ENCODE peak calls at places on chromosome 2, in four cellular contexts. F, W, G and J are unnamed samples. For H3K36me3, the result is how much of the 10 kb centered on the place peaks cover.

GRCh38 chr2:170813611-170814550 is 2.8 kb upstream of the GAD1 start:
- DNase-seq in W (no peak), G (no peak), F (no peak), J (no peak)

GRCh38 chr2:209922116-209922515 is 80.3 kb upstream of the RPE start:
- DNase-seq in F (no peak), G (no peak), W (no peak), J (no peak)

GRCh38 chr2:145423809-145424208 is 903.9 kb upstream of the ZEB2 start:
- DNase-seq in W (no peak), F (no peak), G (no peak), J (no peak)

GRCh38 chr2:100246163-100247145 is 75.8 kb downstream of the LONRF2 start:
- DNase-seq in W (peak), F (no peak), G (no peak), J (no peak)

GRCh38 chr2:16537347-16537746 is 128.3 kb downstream of the CYRIA start:
- DNase-seq in G (no peak), F (no peak), W (no peak), J (no peak)

GRCh38 chr2:207796585-207797350 is 27.1 kb upstream of the FZD5 start:
- DNase-seq in G (no peak), F (no peak), W (no peak), J (peak)

GRCh38 chr2:100285691-100286090 is 36.6 kb downstream of the LONRF2 start:
- DNase-seq in F (peak), G (no peak), W (no peak), J (no peak)

GRCh38 chr2:215612770-215613169 is 176.9 kb upstream of the FN1 start:
- DNase-seq in G (no peak), W (no peak), F (peak), J (no peak)

GRCh38 chr2:109318949-109319342 is 189.9 kb downstream of the SH3RF3 start:
- DNase-seq in F (no peak), W (no peak), G (no peak), J (no peak)

GRCh38 chr2:200794143-200794542 is 17.6 kb upstream of the BZW1 start:
- DNase-seq in W (no peak), G (no peak), F (no peak), J (no peak)

GRCh38 chr2:229153946-229154345 is 117.1 kb downstream of the PID1 start:
- DNase-seq in F (no peak), G (no peak), W (no peak), J (no peak)

GRCh38 chr2:179768765-179769164 is 92.6 kb downstream of the ZNF385B start:
- DNase-seq in G (no peak), F (no peak), W (no peak), J (no peak)

GRCh38 chr2:104857262-104858221 is 3.6 kb downstream of the POU3F3 start:
- DNase-seq in F (no peak), W (no peak), G (no peak), J (no peak)

GRCh38 chr2:237471457-237472186 is 15.4 kb upstream of the MLPH start:
- DNase-seq in F (no peak), G (no peak), W (peak), J (no peak)

GRCh38 chr2:23452853-23453420 is 68.0 kb downstream of the KLHL29 start:
- DNase-seq in F (no peak), W (no peak), G (no peak), J (no peak)

GRCh38 chr2:128661289-128661688 is 342.6 kb upstream of the HS6ST1 start:
- DNase-seq in W (no peak), F (no peak), G (no peak), J (no peak)

GRCh38 chr2:166539340-166540162 is 45.5 kb upstream of the SCN7A start:
- DNase-seq in W (peak), G (no peak), F (peak), J (peak)

GRCh38 chr2:62511636-62512035 is 5.6 kb upstream of the TMEM17 start:
- DNase-seq in F (no peak), W (no peak), G (no peak), J (no peak)

GRCh38 chr2:158999458-158999857 is 31.0 kb downstream of the TANC1 start:
- DNase-seq in G (no peak), W (no peak), F (no peak), J (no peak)

GRCh38 chr2:191696960-191697359 is 19.0 kb downstream of the NABP1 start:
- DNase-seq in W (no peak), G (no peak), F (no peak), J (no peak)

GRCh38 chr2:189772212-189772611 is 9.6 kb upstream of the OSGEPL1 start:
- DNase-seq in F (no peak), G (no peak), W (no peak), J (no peak)

GRCh38 chr2:118641711-118642110 is 205.7 kb downstream of the EN1 start:
- DNase-seq in F (peak), G (no peak), W (no peak), J (no peak)

GRCh38 chr2:27162151-27163121 is 13.6 kb downstream of the TCF23 start:
- DNase-seq in F (no peak), W (no peak), G (no peak), J (no peak)

GRCh38 chr2:74374509-74375205 is 5.5 kb downstream of the DCTN1 start:
- DNase-seq in G (no peak), W (peak), F (peak), J (peak)

GRCh38 chr2:181198188-181198864 is 217.9 kb downstream of the UBE2E3 start:
- DNase-seq in F (no peak), G (no peak), W (no peak), J (no peak)

GRCh38 chr2:99430614-99431258 is 59.1 kb downstream of the REV1 start:
- DNase-seq in G (no peak), F (no peak), W (no peak), J (no peak)

GRCh38 chr2:132669854-132670103 is 226 bp downstream of the LYPD1 start:
- DNase-seq in G (no peak), F (no peak), W (no peak), J (peak)

GRCh38 chr2:234363647-234364294 is 133.1 kb downstream of the ARL4C start:
- DNase-seq in G (no peak), W (no peak), F (no peak), J (no peak)

GRCh38 chr2:225008935-225009334 is 33.3 kb downstream of the DOCK10 start:
- DNase-seq in G (no peak), W (peak), F (no peak), J (peak)

GRCh38 chr2:60602388-60602787 is 48.9 kb upstream of the BCL11A start:
- DNase-seq in W (no peak), G (no peak), F (no peak), J (no peak)

GRCh38 chr2:15784106-15784885 is 156.1 kb upstream of the MYCN start:
- DNase-seq in F (no peak), W (no peak), G (no peak), J (no peak)

GRCh38 chr2:88880441-88880953 is 189.0 kb downstream of the RPIA start:
- DNase-seq in G (no peak), F (no peak), W (peak), J (peak)

GRCh38 chr2:98390571-98391476 is 44.6 kb downstream of the CNGA3 start:
- DNase-seq in G (no peak), W (no peak), F (no peak), J (no peak)

GRCh38 chr2:88113069-88113468 is 14.8 kb downstream of the FABP1 start:
- DNase-seq in F (no peak), W (no peak), G (no peak), J (no peak)

GRCh38 chr2:88606371-88607030 is 20.8 kb downstream of the EIF2AK3 start:
- DNase-seq in F (no peak), G (no peak), W (no peak), J (no peak)

GRCh38 chr2:219453691-219454131 is 19.1 kb downstream of the SPEG start:
- DNase-seq in G (no peak), W (peak), F (no peak), J (no peak)

GRCh38 chr2:57796527-57796926 is 250.1 kb upstream of the VRK2 start:
- DNase-seq in F (no peak), G (no peak), W (no peak), J (no peak)

GRCh38 chr2:239073745-239074530 is 226.1 kb downstream of the TWIST2 start:
- DNase-seq in G (no peak), W (no peak), F (no peak), J (no peak)

GRCh38 chr2:239073270-239073669 is 225.4 kb downstream of the TWIST2 start:
- DNase-seq in F (no peak), W (no peak), G (no peak), J (no peak)

GRCh38 chr2:239078128-239078924 is 230.4 kb downstream of the TWIST2 start:
- DNase-seq in F (no peak), G (no peak), W (peak), J (no peak)

GRCh38 chr2:239077260-239077659 is 229.4 kb downstream of the TWIST2 start:
- DNase-seq in F (no peak), G (no peak), W (no peak), J (no peak)

DNA sequence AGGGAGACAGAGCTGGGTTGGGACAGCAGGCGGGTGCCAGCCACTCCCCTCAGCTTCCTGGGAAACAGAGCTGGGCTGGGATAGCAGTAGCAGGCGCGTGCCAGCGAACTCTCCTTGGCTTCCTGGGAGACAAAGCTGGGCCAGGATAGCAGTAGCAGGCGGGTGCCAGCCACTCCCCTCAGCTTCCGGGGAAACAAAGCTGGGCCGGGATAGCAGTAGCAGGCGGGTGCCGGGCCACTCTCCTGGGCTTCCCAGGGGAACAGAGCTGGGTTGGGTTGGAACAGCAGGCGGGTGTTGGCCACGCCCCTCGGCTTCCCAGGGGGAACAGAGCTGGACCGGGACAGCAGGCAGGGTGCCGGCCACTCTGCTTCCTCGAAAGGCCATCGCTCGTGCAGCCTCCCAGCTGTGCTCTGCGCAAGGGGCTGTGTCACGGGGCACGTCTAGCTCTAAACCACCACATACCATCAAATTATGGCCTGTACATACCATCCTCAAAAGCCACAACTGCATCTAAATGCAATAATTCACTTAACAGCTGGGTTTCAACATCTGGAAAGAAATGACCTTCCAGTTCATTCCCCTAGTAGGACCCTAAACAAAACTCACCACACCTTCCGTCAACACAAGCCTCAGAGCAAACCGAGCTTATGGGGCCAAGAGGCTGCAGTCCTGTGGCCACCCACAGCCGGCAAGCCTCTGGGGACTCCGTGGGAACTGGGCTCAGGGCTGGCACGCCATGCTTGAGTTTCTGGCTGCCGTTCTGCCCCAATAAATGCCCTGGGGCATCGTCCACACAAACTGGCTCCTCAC is 228.2 kb downstream of the TWIST2 start:
- DNase-seq in W (no peak), G (no peak), F (no peak), J (peak)
- H3K36me3 ChIP-seq in W (under half), G (under half), F (under half), J (under half)

GRCh38 chr2:20594957-20595356 is 55.9 kb downstream of the HS1BP3 start:
- DNase-seq in G (no peak), F (no peak), W (no peak), J (no peak)
- H3K4me3 ChIP-seq in G (no peak), F (no peak), W (no peak), J (no peak)

GRCh38 chr2:233074106-233074505 is 14.0 kb downstream of the INPP5D start:
- DNase-seq in W (no peak), F (no peak), G (no peak), J (no peak)
- H3K36me3 ChIP-seq in W (under half), F (under half), G (under half), J (under half)

DNA sequence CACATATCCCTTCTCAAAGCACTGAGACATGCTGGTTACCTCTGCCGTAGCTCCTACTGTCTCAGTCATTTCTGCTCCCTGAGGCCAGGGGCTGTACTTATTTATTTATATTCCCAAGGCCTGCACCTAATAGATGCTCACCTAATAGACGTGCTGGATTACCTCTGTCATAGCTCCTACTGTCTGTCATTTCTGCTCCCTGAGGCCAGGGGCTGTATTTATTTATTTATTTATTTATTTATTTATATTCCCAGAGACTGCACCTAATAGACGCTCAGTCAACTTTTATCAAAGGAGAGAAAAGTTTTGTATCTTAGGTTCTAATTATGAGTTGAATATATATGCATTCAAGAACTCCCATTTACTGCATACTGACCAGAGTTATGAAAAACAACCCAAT is 414.0 kb upstream of the TRIB2 start:
- DNase-seq in F (no peak), G (no peak), W (no peak), J (no peak)
- H3K4me3 ChIP-seq in F (no peak), G (no peak), W (no peak), J (no peak)

GRCh38 chr2:134429886-134430285 is 176.0 kb downstream of the MGAT5 start:
- DNase-seq in W (no peak), G (no peak), F (no peak), J (no peak)

GRCh38 chr2:134431837-134432437 is 178.1 kb downstream of the MGAT5 start:
- DNase-seq in G (no peak), F (no peak), W (no peak), J (no peak)

GRCh38 chr2:134433469-134433868 is 179.6 kb downstream of the MGAT5 start:
- DNase-seq in F (no peak), W (no peak), G (no peak), J (no peak)

GRCh38 chr2:134433934-134434333 is 180.1 kb downstream of the MGAT5 start:
- DNase-seq in W (no peak), G (no peak), F (no peak), J (no peak)

DNA sequence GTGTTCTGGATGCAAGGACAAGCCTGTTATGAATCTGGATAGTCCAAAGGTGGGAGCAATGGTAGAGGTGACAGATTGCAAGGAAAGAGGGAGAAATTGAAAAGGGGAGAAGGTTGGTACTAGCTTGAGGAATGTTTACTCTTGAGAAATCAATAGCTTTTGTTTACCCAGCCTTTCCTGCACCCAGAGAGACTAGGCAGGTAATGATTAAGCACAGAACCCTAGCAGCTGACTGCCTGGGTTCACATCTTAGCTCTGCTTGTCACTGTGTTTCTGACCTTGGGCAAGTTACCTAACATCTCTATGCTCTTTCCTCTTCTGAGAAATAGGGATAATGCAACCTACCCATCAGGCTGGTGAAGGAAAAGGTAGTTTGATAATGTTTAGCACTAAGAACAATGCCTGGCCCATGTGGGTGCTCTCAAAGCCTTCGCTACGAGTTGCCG is 178.6 kb downstream of the MGAT5 start:
- DNase-seq in G (no peak), F (no peak), W (no peak), J (no peak)
- H3K36me3 ChIP-seq in G (under half), F (under half), W (under half), J (under half)

GRCh38 chr2:67829470-67829869 is 233.3 kb downstream of the C1D start:
- DNase-seq in F (no peak), W (no peak), G (no peak), J (no peak)
- H3K4me3 ChIP-seq in F (no peak), W (no peak), G (no peak), J (no peak)

GRCh38 chr2:96195410-96196071 is 13.1 kb downstream of the STARD7 start:
- DNase-seq in W (no peak), G (no peak), F (no peak), J (peak)
- H3K36me3 ChIP-seq in W (under half), G (under half), F (under half), J (under half)